ENCODE peak calls at places on chromosomes 12 and 14, in six cellular contexts. T, P, C, I, G and V are unnamed samples.

GRCh38 chr12:115922952-115923564 is 354.4 kb downstream of the MED13L start:
- DNase-seq in I (no peak), P (no peak), G (no peak), T (no peak), C (peak; percentile 7), V (no peak)

GRCh38 chr14:99728981-99729451 is 44.9 kb downstream of the CYP46A1 start:
- DNase-seq in C (no peak), G (no peak), I (no peak), T (no peak), P (no peak), V (no peak)

GRCh38 chr14:83779266-83779665 is 1750.7 kb upstream of the FLRT2 start:
- DNase-seq in P (peak; percentile 1), G (no peak), I (no peak), T (peak; percentile 78), C (peak; percentile 41), V (peak; percentile 47)

GRCh38 chr12:27969901-27970390 is 2.6 kb downstream of the PTHLH start:
- DNase-seq in T (peak; percentile 53), G (peak; percentile 84), C (peak; percentile 57), I (no peak), P (no peak), V (no peak)

GRCh38 chr14:84403585-84403984 is 1126.4 kb upstream of the FLRT2 start:
- DNase-seq in G (peak; percentile 37), T (no peak), I (no peak), P (no peak), C (no peak), V (peak; percentile 59)

GRCh38 chr12:3127832-3128231 is 50.7 kb downstream of the TSPAN9 start:
- DNase-seq in C (peak; percentile 38), P (no peak), I (no peak), G (no peak), T (peak; percentile 69), V (no peak)

GRCh38 chr12:68727776-68728175 is 18.2 kb upstream of the SLC35E3 start:
- DNase-seq in I (no peak), G (no peak), T (no peak), C (no peak), P (no peak), V (no peak)

GRCh38 chr14:104993306-104993705 is 7.7 kb downstream of the CLBA1 start:
- DNase-seq in P (no peak), C (no peak), I (no peak), T (no peak), G (no peak), V (no peak)

GRCh38 chr14:96739511-96739910 is 57.7 kb upstream of the VRK1 start:
- DNase-seq in C (no peak), I (no peak), P (no peak), T (no peak), G (no peak), V (no peak)

GRCh38 chr12:2397356-2398045 is 344.7 kb downstream of the CACNA1C start:
- DNase-seq in C (no peak), P (no peak), I (no peak), T (no peak), G (no peak), V (no peak)

GRCh38 chr12:9740109-9740750 is 7.3 kb upstream of the CLECL1 start:
- DNase-seq in T (no peak), C (no peak), G (no peak), I (no peak), P (no peak), V (no peak)

GRCh38 chr14:52258783-52259182 is 8.7 kb upstream of the PTGDR start:
- DNase-seq in T (no peak), C (no peak), G (no peak), I (no peak), P (no peak), V (no peak)

GRCh38 chr12:40149673-40150260 is 43.9 kb upstream of the SLC2A13 start:
- DNase-seq in T (no peak), I (no peak), P (no peak), G (no peak), C (no peak), V (no peak)

GRCh38 chr12:52975820-52976573 is 27.1 kb downstream of the KRT18 start:
- DNase-seq in P (no peak), I (no peak), C (no peak), G (peak; percentile 86), T (peak; percentile 27), V (no peak)

DNA sequence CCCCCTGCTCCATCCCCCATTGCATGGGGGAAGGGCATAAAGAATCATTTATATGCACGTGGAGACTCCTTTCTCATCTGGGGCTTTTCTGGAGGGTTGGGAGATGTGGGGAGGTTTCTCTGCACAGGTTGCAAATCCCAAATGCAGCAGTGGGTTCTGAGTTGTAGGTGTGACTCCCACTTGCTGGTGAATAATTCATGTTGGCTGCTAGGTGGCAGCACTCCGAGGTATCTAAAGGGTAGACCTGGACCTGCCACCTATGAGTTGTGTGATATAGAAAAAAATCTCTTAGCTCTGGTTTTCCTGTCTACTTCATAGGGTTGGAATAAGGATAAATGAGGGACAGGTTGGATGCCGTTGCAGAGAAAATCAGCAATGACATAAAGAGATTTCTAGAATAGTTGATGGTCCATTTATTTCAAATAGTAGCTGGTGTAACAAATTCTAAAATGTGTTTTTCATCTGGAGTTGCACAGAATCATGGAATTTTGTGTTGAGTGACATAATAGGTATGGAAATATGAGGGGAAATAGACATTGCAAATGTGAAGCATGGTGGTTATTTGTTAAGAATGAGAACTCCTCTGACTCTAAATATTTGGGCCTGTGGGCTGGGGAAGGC is 4.6 kb downstream of the MARCHF9 start:
- DNase-seq in I (no peak), C (no peak), P (no peak), T (no peak), G (peak; percentile 53), V (no peak)
- TF ChIP-seq CTCF in I (peak; percentile 26), C (peak; percentile 46), P (peak; percentile 28), T (peak; percentile 35), G (peak; percentile 65), V (peak; percentile 67)

GRCh38 chr14:55425091-55425490 is 13.5 kb upstream of the ATG14 start:
- DNase-seq in I (no peak), T (no peak), C (no peak), G (no peak), P (no peak), V (no peak)
- TF ChIP-seq CTCF in I (no peak), T (no peak), C (no peak), G (no peak), P (no peak), V (no peak)

GRCh38 chr12:51760231-51760630 is 88.3 kb downstream of the FIGNL2 start:
- DNase-seq in T (no peak), P (no peak), C (no peak), I (no peak), G (no peak), V (no peak)
- TF ChIP-seq CTCF in T (no peak), P (no peak), C (no peak), I (no peak), G (no peak), V (no peak)

DNA sequence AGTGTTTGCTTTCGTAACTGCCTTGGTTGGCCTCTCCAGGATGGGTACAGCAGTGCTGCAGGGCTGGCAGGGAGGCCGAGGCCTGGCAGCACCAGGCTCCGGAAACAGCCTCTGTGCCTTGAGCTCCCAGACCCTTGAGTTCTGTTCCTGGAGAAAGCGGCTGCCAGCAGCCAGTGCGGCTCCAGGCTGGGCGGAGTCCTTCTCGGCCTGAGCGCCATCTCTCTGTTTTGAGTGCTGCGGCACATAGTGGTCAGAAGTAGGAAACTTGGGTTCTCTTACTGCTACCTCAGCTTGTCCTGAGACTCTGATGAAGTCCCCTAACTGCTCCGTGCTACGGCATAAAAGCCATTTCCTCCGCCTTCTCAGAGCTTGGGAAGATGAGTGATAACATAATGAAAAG is 65.9 kb downstream of the KCNA1 start:
- DNase-seq in C (no peak), I (no peak), P (no peak), G (peak; percentile 84), T (no peak), V (no peak)
- TF ChIP-seq CTCF in C (no peak), I (no peak), P (no peak), G (no peak), T (no peak), V (no peak)